ENCODE peak calls at places on chromosomes 16 and 17, in seven cellular contexts. Y, V, Q, G, K, X and R are unnamed samples.
A peak's percentile ranks its signal among the peaks of the same experiment; 100 is the strongest.

GRCh38 chr17:51734462-51734861 is 424.1 kb downstream of the CA10 start:
- DNase-seq in Y (no peak), V (no peak), K (peak; percentile 8), X (no peak), G (peak; percentile 24), Q (no peak), R (no peak)

GRCh38 chr16:30949655-30950515 is 1.0 kb downstream of the ORAI3 start:
- DNase-seq in Q (no peak), K (peak; percentile 87), X (peak; percentile 87), Y (no peak), V (peak; percentile 66), G (peak; percentile 94), R (peak; percentile 83)

GRCh38 chr17:12667299-12667958 is 1.7 kb downstream of the MYOCD start:
- DNase-seq in Y (peak; percentile 70), G (no peak), K (no peak), X (peak; percentile 51), Q (no peak), V (peak; percentile 86), R (no peak)

GRCh38 chr16:35149550-35149949 is 1690.1 kb downstream of the TP53TG3F start:
- DNase-seq in Q (no peak), V (no peak), X (no peak), K (no peak), Y (no peak), G (no peak), R (no peak)

GRCh38 chr16:86751081-86752030 is 173.0 kb downstream of the FOXL1 start:
- DNase-seq in Y (peak; percentile 63), K (no peak), V (no peak), Q (no peak), X (no peak), G (peak; percentile 63), R (no peak)

GRCh38 chr16:89168381-89169189 is 3.0 kb upstream of the CDH15 start:
- DNase-seq in G (no peak), V (no peak), K (no peak), Y (no peak), X (no peak), Q (no peak), R (no peak)

GRCh38 chr16:51276335-51276734 is 125.3 kb upstream of the SALL1 start:
- DNase-seq in Q (no peak), X (no peak), K (no peak), Y (no peak), G (no peak), V (no peak), R (no peak)

GRCh38 chr16:15482068-15482747 is 47.8 kb downstream of the BMERB1 start:
- DNase-seq in G (no peak), Q (no peak), V (no peak), Y (peak; percentile 95), X (peak; percentile 48), K (no peak), R (no peak)

GRCh38 chr17:80649672-80650338 is 105.2 kb downstream of the RPTOR start:
- DNase-seq in X (peak; percentile 85), Y (peak; percentile 45), V (peak; percentile 72), G (peak; percentile 57), Q (peak; percentile 58), K (peak; percentile 43), R (no peak)

GRCh38 chr17:205176-205538 is 23.7 kb upstream of the DOC2B start:
- DNase-seq in Q (no peak), V (no peak), K (no peak), X (no peak), Y (no peak), G (no peak), R (no peak)

GRCh38 chr17:65287040-65287439 is 149.9 kb downstream of the RGS9 start:
- DNase-seq in V (peak; percentile 42), Y (no peak), K (no peak), X (no peak), G (no peak), Q (no peak), R (no peak)

GRCh38 chr16:2707368-2708289 is 12.4 kb downstream of the PRSS27 start:
- DNase-seq in Q (no peak), Y (no peak), K (no peak), V (no peak), G (no peak), X (no peak), R (no peak)
- H3K27ac ChIP-seq in Q (no peak overlapping the region), Y (no peak overlapping the region), K (no peak overlapping the region), V (no peak overlapping the region), G (no peak overlapping the region), X (no peak overlapping the region), R (no peak overlapping the region)

GRCh38 chr16:3696425-3697218 is 20.7 kb downstream of the TRAP1 start:
- DNase-seq in K (no peak), Y (peak; percentile 71), G (no peak), X (no peak), V (no peak), Q (no peak), R (no peak)
- H3K4me3 ChIP-seq in K (no peak overlapping the region), Y (no peak overlapping the region), G (no peak overlapping the region), X (no peak overlapping the region), V (no peak overlapping the region), Q (no peak overlapping the region), R (no peak overlapping the region)

GRCh38 chr16:26178298-26178697 is 486.5 kb downstream of the HS3ST4 start:
- DNase-seq in K (no peak), Q (no peak), X (no peak), V (no peak), Y (no peak), G (no peak), R (no peak)
- H3K9me3 ChIP-seq in K (no peaks in the 10 kb centered on the region), Q (no peaks in the 10 kb centered on the region), X (peaks cover 8% of the 10 kb centered on the region), V (no peaks in the 10 kb centered on the region), Y (peaks cover 10% of the 10 kb centered on the region), G (no peaks in the 10 kb centered on the region), R (no peaks in the 10 kb centered on the region)

GRCh38 chr17:2388020-2388704 is 12.7 kb downstream of the MNT start:
- DNase-seq in X (no peak), G (no peak), K (no peak), Q (no peak), V (no peak), Y (no peak), R (no peak)
- H3K27ac ChIP-seq in X (no peak overlapping the region), G (no peak overlapping the region), K (no peak overlapping the region), Q (no peak overlapping the region), V (no peak overlapping the region), Y (no peak overlapping the region), R (no peak overlapping the region)

GRCh38 chr17:38797828-38798227 is 1.5 kb downstream of the PIP4K2B start:
- DNase-seq in Y (no peak), Q (no peak), G (no peak), K (no peak), X (no peak), V (no peak), R (no peak)
- H3K4me3 ChIP-seq in Y (peak overlapping the region; percentile 92), Q (peak overlapping the region; percentile 65), G (peak overlapping the region; percentile 95), K (no peak overlapping the region), X (peak overlapping the region; percentile 96), V (peak overlapping the region; percentile 88), R (peak overlapping the region; percentile 62)

DNA sequence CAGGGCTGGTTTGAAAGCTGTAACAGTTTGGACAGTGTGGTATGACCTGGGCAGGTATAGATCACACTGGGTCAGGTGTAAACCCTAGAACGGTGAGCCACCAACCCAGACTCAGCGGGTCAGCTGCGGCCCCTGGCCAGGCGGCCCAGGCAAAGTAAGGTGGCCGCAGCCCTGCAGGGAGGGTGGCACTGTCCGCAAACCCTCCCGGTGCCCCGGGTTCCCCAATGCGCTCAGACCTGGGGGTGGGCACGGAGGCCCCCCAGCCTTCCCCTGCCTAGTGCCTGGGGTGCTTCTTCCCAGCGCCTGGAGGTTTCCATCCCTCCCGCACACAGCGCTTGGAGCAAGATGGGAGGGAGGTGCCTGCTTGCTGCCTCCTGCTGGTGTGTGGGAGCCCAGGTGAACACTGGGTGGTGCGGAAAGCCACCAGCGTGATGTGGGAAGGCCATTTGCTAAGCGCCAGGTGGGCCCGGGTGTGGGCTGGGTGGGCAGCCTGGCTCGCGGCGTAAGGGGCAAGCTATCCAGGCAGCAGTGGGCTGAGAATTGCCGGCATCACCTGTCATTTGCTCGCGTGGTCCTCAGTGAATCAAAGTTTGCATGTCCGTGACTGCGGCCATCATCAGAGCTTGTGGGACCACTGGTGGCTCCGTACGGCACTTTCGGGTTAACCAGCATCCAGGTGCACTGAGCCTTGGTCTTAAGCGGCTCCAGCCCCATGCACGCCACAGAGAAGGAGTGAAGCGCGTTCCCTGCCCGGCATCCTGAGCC is 47.3 kb upstream of the GNG13 start:
- DNase-seq in K (no peak), V (no peak), Q (no peak), Y (no peak), G (no peak), X (no peak), R (no peak)
- H3K9me3 ChIP-seq in K (no peaks in the 10 kb centered on the region), V (no peaks in the 10 kb centered on the region), Q (no peaks in the 10 kb centered on the region), Y (peaks cover 92% of the 10 kb centered on the region), G (no peaks in the 10 kb centered on the region), X (no peaks in the 10 kb centered on the region), R (no peaks in the 10 kb centered on the region)

GRCh38 chr16:57745768-57746167 is 10.2 kb downstream of the KATNB1 start:
- DNase-seq in X (no peak), G (no peak), Q (no peak), Y (no peak), K (no peak), V (no peak), R (no peak)
- H3K27ac ChIP-seq in X (no peak overlapping the region), G (no peak overlapping the region), Q (no peak overlapping the region), Y (no peak overlapping the region), K (no peak overlapping the region), V (no peak overlapping the region), R (no peak overlapping the region)

DNA sequence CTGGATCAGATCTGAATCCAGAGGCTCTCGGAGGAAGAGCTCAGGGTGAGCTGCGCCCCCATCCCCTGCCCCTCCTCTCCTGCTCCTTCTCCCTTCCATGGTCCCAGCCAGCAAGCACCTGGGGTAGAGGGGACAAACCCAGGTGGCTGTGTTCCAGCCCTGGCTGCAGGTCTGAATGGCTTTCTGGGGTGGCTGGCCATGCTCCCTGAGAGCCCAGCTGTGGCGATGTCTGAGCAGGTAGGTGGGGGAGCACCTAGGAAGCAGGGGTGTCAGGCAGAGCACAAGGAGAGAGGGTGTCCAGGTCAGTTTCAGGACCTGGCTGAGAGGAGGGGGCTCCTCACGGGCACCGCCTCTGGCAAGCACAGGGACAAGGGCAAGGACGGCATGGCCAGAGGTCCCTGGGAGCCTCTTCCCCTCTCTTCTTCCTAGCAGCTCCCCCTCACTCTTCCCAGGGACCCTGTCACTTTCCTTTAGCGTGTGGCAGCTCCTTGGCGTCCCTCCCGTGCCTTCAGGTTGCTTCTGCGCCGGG is 310.0 kb downstream of the SEC14L1 start:
- DNase-seq in Q (no peak), X (no peak), K (no peak), G (no peak), Y (no peak), V (no peak), R (no peak)
- H3K4me3 ChIP-seq in Q (peak overlapping the region; percentile 95), X (peak overlapping the region; percentile 69), K (peak overlapping the region; percentile 36), G (peak overlapping the region; percentile 47), Y (peak overlapping the region; percentile 57), V (peak overlapping the region; percentile 43), R (peak overlapping the region; percentile 65)